ENCODE peak calls at places on chromosome 22, in five cellular contexts. S is frontal cortex; N is activated CD8-positive, alpha-beta memory T cell treated with anti-CD3 and anti-CD28 coated beads, Interleukin-2, amount 50 U/mL, for 48 hours; E is brain pericyte; V is uterus. J is an unnamed sample.

GRCh38 chr22:21902296-21903087 is 35.0 kb upstream of the MAPK1 start:
- DNase-seq in N (no peak), V (no peak), S (no peak), E (no peak), J (no peak)

GRCh38 chr22:23686416-23687024 is 4.3 kb upstream of the RGL4 start:
- DNase-seq in S (no peak), N (peak), V (no peak), E (no peak), J (no peak)

GRCh38 chr22:19231986-19232385 is 53.5 kb upstream of the SLC25A1 start:
- DNase-seq in S (no peak), V (no peak), N (no peak), E (no peak), J (no peak)

GRCh38 chr22:26568207-26568706 is 21.7 kb downstream of the TPST2 start:
- DNase-seq in E (no peak), S (no peak), V (no peak), N (no peak), J (no peak)

GRCh38 chr22:29205598-29206371 is at the start of gene EMID1:
- DNase-seq in N (no peak), S (peak), V (peak), E (no peak), J (no peak)

GRCh38 chr22:24697141-24697540 is 77.4 kb downstream of the PIWIL3 start:
- DNase-seq in N (no peak), V (no peak), S (no peak), E (no peak), J (no peak)

GRCh38 chr22:17318817-17319216 is 50.4 kb upstream of the CECR2 start:
- DNase-seq in N (no peak), V (no peak), S (no peak), E (no peak), J (no peak)

GRCh38 chr22:49035818-49036457 is 791.7 kb downstream of the BRD1 start:
- DNase-seq in N (no peak), S (no peak), E (no peak), V (no peak), J (no peak)

GRCh38 chr22:29689201-29689871 is 30.5 kb upstream of the CABP7 start:
- DNase-seq in N (no peak), S (no peak), V (no peak), E (no peak), J (no peak)

GRCh38 chr22:48755332-48755949 is 1072.2 kb downstream of the BRD1 start:
- DNase-seq in V (no peak), N (peak), S (no peak), E (no peak), J (no peak)

GRCh38 chr22:20290045-20290392 is 21.9 kb upstream of the RTN4R start:
- DNase-seq in N (no peak), E (no peak), S (no peak), V (no peak), J (no peak)

GRCh38 chr22:44019846-44020245 is 4.3 kb upstream of the PARVB start:
- DNase-seq in E (no peak), S (no peak), V (no peak), N (no peak), J (no peak)

GRCh38 chr22:26109686-26110315 is 59.5 kb upstream of the SEZ6L start:
- DNase-seq in N (no peak), V (no peak), S (no peak), E (no peak), J (no peak)

GRCh38 chr22:29983296-29983917 is 96.9 kb upstream of the HORMAD2 start:
- DNase-seq in E (no peak), S (no peak), V (no peak), N (no peak), J (no peak)

GRCh38 chr22:39353346-39353745 is 3.6 kb downstream of the SYNGR1 start:
- DNase-seq in S (no peak), V (no peak), E (no peak), N (no peak), J (no peak)

GRCh38 chr22:25081409-25081824 is 118.2 kb upstream of the CRYBB3 start:
- DNase-seq in V (no peak), N (no peak), E (no peak), S (no peak), J (no peak)

GRCh38 chr22:35900483-35901168 is 128.0 kb downstream of the RBFOX2 start:
- DNase-seq in V (no peak), E (no peak), N (no peak), S (no peak), J (no peak)

GRCh38 chr22:22410121-22410520 is 98.4 kb downstream of the ZNF280B start:
- DNase-seq in E (no peak), V (no peak), S (no peak), N (no peak), J (no peak)

GRCh38 chr22:27217154-27217553 is 559.8 kb downstream of the MIAT start:
- DNase-seq in V (no peak), S (no peak), E (no peak), N (no peak), J (no peak)

GRCh38 chr22:33476716-33477115 is 418.5 kb upstream of the SYN3 start:
- DNase-seq in V (no peak), N (no peak), S (no peak), E (no peak), J (no peak)

GRCh38 chr22:48228468-48228867 is 1466.0 kb downstream of the TBC1D22A start:
- DNase-seq in S (no peak), N (no peak), V (no peak), E (no peak), J (no peak)

GRCh38 chr22:25622011-25622410 is 57.5 kb downstream of the GRK3 start:
- DNase-seq in V (no peak), E (no peak), S (no peak), N (no peak), J (no peak)

GRCh38 chr22:29336751-29337490 is 21.4 kb upstream of the RASL10A start:
- DNase-seq in V (no peak), N (no peak), S (no peak), E (no peak), J (no peak)

GRCh38 chr22:50443801-50444625 is 30.8 kb downstream of the SBF1 start:
- DNase-seq in E (no peak), V (no peak), N (no peak), S (no peak), J (no peak)

GRCh38 chr22:37589607-37590006 is 9.7 kb upstream of the LGALS2 start:
- DNase-seq in S (no peak), V (no peak), E (no peak), N (no peak), J (no peak)

GRCh38 chr22:50221410-50222300 is 20.8 kb downstream of the SELENOO start:
- DNase-seq in V (no peak), E (no peak), S (no peak), N (no peak), J (no peak)

GRCh38 chr22:37725551-37726239 is 28.8 kb downstream of the TRIOBP start:
- DNase-seq in S (no peak), N (no peak), E (no peak), V (no peak), J (no peak)

GRCh38 chr22:35905894-35906293 is 122.7 kb downstream of the RBFOX2 start:
- DNase-seq in E (no peak), V (no peak), N (no peak), S (no peak), J (no peak)

GRCh38 chr22:46362221-46362933 is 26.9 kb downstream of the TRMU start:
- DNase-seq in V (no peak), S (no peak), N (no peak), E (no peak), J (no peak)

GRCh38 chr22:42742940-42743339 is 22.3 kb upstream of the A4GALT start:
- DNase-seq in V (peak), N (no peak), E (no peak), S (no peak), J (no peak)

GRCh38 chr22:37176464-37177061 is 11.5 kb downstream of the C1QTNF6 start:
- DNase-seq in V (peak), N (peak), E (no peak), S (no peak), J (no peak)

GRCh38 chr22:49853981-49854791 is 542 bp downstream of the ZBED4 start:
- DNase-seq in S (no peak), N (peak), E (no peak), V (no peak), J (no peak)

GRCh38 chr22:27430799-27431480 is 370.6 kb downstream of the MN1 start:
- DNase-seq in S (no peak), N (no peak), E (no peak), V (no peak), J (no peak)

GRCh38 chr22:19974233-19974861 is 32.7 kb upstream of the TXNRD2 start:
- DNase-seq in S (peak), V (no peak), N (no peak), E (peak), J (no peak)

GRCh38 chr22:46587492-46588278 is 32.5 kb upstream of the GRAMD4 start:
- DNase-seq in E (no peak), N (no peak), V (no peak), S (no peak), J (no peak)

J was measured in D721Med.